ENCODE peak calls at places on chromosomes 4 and X, in five cellular contexts. L is SW480, N is epithelial cell of esophagus, S is lower lobe of right lung, A is retina. D is an unnamed sample.

GRCh38 chr4:175419120-175419774 is 392.8 kb downstream of the GPM6A start:
- DNase-seq in L (peak; percentile 40), N (peak; percentile 89), S (no peak), A (no peak), D (peak; percentile 98)

GRCh38 chr4:48748949-48749596 is 31.0 kb downstream of the FRYL start:
- DNase-seq in L (no peak), N (no peak), S (no peak), A (no peak), D (peak; percentile 11)

GRCh38 chr4:113083346-113083745 is 33.9 kb downstream of the ANK2 start:
- DNase-seq in L (no peak), N (no peak), S (no peak), A (no peak), D (no peak)

GRCh38 chr4:1910643-1911042 is 39.5 kb downstream of the NSD2 start:
- DNase-seq in L (peak; percentile 30), N (peak; percentile 64), S (no peak), A (peak; percentile 47), D (peak; percentile 26)

GRCh38 chr4:57110635-57111546 is 706 bp upstream of the IGFBP7 start:
- DNase-seq in L (peak; percentile 58), N (peak; percentile 49), S (peak; percentile 61), A (peak; percentile 80), D (peak; percentile 80)

GRCh38 chrX:132908891-132909290 is 49.5 kb downstream of the HS6ST2 start:
- DNase-seq in L (no peak), N (peak; percentile 22), S (no peak), A (peak; percentile 53), D (no peak)

GRCh38 chr4:2260336-2261109 is 1.4 kb downstream of the MXD4 start:
- DNase-seq in L (no peak), N (no peak), S (peak; percentile 47), A (no peak), D (no peak)

GRCh38 chr4:144461906-144462305 is 184.1 kb upstream of the HHIP start:
- DNase-seq in L (no peak), N (no peak), S (no peak), A (no peak), D (no peak)

GRCh38 chr4:40270609-40271008 is 64.5 kb upstream of the CHRNA9 start:
- DNase-seq in L (no peak), N (no peak), S (no peak), A (no peak), D (no peak)

GRCh38 chrX:24696241-24696640 is 2.5 kb downstream of the POLA1 start:
- DNase-seq in L (no peak), N (no peak), S (no peak), A (no peak), D (no peak)

GRCh38 chrX:21666679-21667078 is 8.5 kb upstream of the KLHL34 start:
- DNase-seq in L (no peak), N (no peak), S (no peak), A (no peak), D (peak; percentile 30)

GRCh38 chr4:118113220-118113619 is 78.9 kb downstream of the NDST3 start:
- DNase-seq in L (no peak), N (no peak), S (no peak), A (no peak), D (no peak)

GRCh38 chrX:10470009-10470408 is 150.4 kb downstream of the MID1 start:
- DNase-seq in L (no peak), N (no peak), S (no peak), A (no peak), D (no peak)

GRCh38 chr4:4308800-4309441 is 18.9 kb downstream of the ZBTB49 start:
- DNase-seq in L (no peak), N (peak; percentile 62), S (no peak), A (no peak), D (peak; percentile 68)

GRCh38 chrX:40172169-40172979 is 74.6 kb upstream of the BCOR start:
- DNase-seq in L (no peak), N (peak; percentile 38), S (peak; percentile 80), A (peak; percentile 79), D (peak; percentile 42)

GRCh38 chr4:101065346-101065745 is 282.0 kb downstream of the PPP3CA start:
- DNase-seq in L (no peak), N (no peak), S (no peak), A (no peak), D (no peak)

GRCh38 chr4:72846280-72847111 is 223.0 kb downstream of the COX18 start:
- DNase-seq in L (peak; percentile 8), N (peak; percentile 68), S (no peak), A (no peak), D (no peak)

GRCh38 chrX:39017716-39018115 is 216.5 kb downstream of the MID1IP1 start:
- DNase-seq in L (no peak), N (no peak), S (no peak), A (no peak), D (no peak)

GRCh38 chr4:6617246-6617645 is 23.2 kb upstream of the MRFAP1 start:
- DNase-seq in L (no peak), N (no peak), S (no peak), A (no peak), D (no peak)